ENCODE peak calls at places on chromosomes 2 and 18, in ten cellular contexts. S is stimulated activated CD4-positive, alpha-beta T cell treated with anti-CD3 and anti-CD28 coated beads, Interleukin-1b, Interleukin-23, amount 100 ng/mL, for 24 hours; K is activated naive CD8-positive, alpha-beta T cell treated with anti-CD3 and anti-CD28 coated beads, Interleukin-2, amount 50 U/mL, for 16 hours; I is NT2/D1; P is GM10248; T is HFFc6; M is NCI-H1417; U is fibroblast of pulmonary artery; E is NCI-H1436; W is choroid plexus epithelial cell. R is an unnamed sample.

GRCh38 chr18:9549405-9549804 is 65.0 kb downstream of the PPP4R1 start:
- DNase-seq in U (no peak), M (no peak), E (no peak), P (no peak), T (no peak), K (no peak), I (no peak), W (no peak), S (no peak), R (no peak)

GRCh38 chr18:49123431-49123830 is 172.7 kb upstream of the SMAD7 start:
- DNase-seq in U (no peak), T (no peak), M (no peak), W (peak; percentile 28), E (no peak), I (no peak), P (no peak), S (no peak), K (no peak), R (peak; percentile 42)

GRCh38 chr2:241776336-241777166 is at the start of gene GAL3ST2:
- DNase-seq in S (no peak), M (no peak), W (no peak), T (no peak), U (no peak), E (no peak), I (no peak), P (no peak), K (no peak), R (no peak)

GRCh38 chr2:124836415-124836814 is 811.3 kb downstream of the CNTNAP5 start:
- DNase-seq in E (no peak), S (no peak), W (no peak), I (no peak), P (no peak), T (no peak), M (no peak), K (no peak), U (peak; percentile 46), R (no peak)

GRCh38 chr18:69383191-69383590 is 17.5 kb upstream of the DOK6 start:
- DNase-seq in S (no peak), U (peak; percentile 11), K (no peak), W (peak; percentile 26), P (no peak), E (no peak), M (no peak), I (no peak), T (no peak), R (no peak)

GRCh38 chr2:2656046-2656715 is 325.1 kb upstream of the MYT1L start:
- DNase-seq in K (no peak), E (no peak), W (no peak), T (no peak), U (no peak), P (no peak), M (no peak), I (no peak), S (no peak), R (no peak)

GRCh38 chr2:129248183-129248582 is 731.3 kb upstream of the RAB6C start:
- DNase-seq in K (no peak), T (no peak), S (no peak), M (no peak), I (no peak), U (peak; percentile 40), W (no peak), P (no peak), E (no peak), R (no peak)

GRCh38 chr2:12169721-12170120 is 423.3 kb downstream of the LPIN1 start:
- DNase-seq in M (no peak), U (peak; percentile 97), S (no peak), W (peak; percentile 90), K (no peak), I (no peak), E (no peak), P (no peak), T (peak; percentile 92), R (no peak)

GRCh38 chr2:174005801-174006419 is 40.7 kb upstream of the SP3 start:
- DNase-seq in U (no peak), M (no peak), T (no peak), W (no peak), P (no peak), S (no peak), I (no peak), E (no peak), K (no peak), R (no peak)

GRCh38 chr18:45722899-45723298 is 1.1 kb upstream of the SLC14A1 start:
- DNase-seq in T (peak; percentile 58), W (peak; percentile 84), M (peak; percentile 70), S (peak; percentile 39), E (peak; percentile 73), U (peak; percentile 70), I (peak; percentile 63), K (peak; percentile 17), P (peak; percentile 80), R (peak; percentile 44)

GRCh38 chr2:11974573-11974972 is 228.1 kb downstream of the LPIN1 start:
- DNase-seq in E (no peak), I (no peak), S (no peak), K (no peak), U (no peak), M (no peak), W (no peak), T (no peak), P (no peak), R (no peak)

GRCh38 chr2:5693288-5694015 is 1.3 kb downstream of the SOX11 start:
- DNase-seq in E (no peak), I (no peak), K (no peak), S (no peak), W (peak; percentile 35), P (no peak), U (no peak), T (no peak), M (peak; percentile 70), R (no peak)

GRCh38 chr2:130877258-130877657 is 40.5 kb downstream of the ARHGEF4 start:
- DNase-seq in M (no peak), I (no peak), T (no peak), E (no peak), U (no peak), K (no peak), W (no peak), S (no peak), P (no peak), R (no peak)

GRCh38 chr2:136116813-136117390 is 1.0 kb downstream of the CXCR4 start:
- DNase-seq in U (no peak), E (no peak), K (no peak), I (no peak), S (no peak), P (peak; percentile 83), W (no peak), M (peak; percentile 28), T (no peak), R (no peak)

GRCh38 chr2:239548965-239549595 is 148.3 kb upstream of the HDAC4 start:
- DNase-seq in E (no peak), K (no peak), P (no peak), I (no peak), S (no peak), W (no peak), T (no peak), U (no peak), M (no peak), R (no peak)

GRCh38 chr2:71505086-71505769 is 51.9 kb downstream of the DYSF start:
- DNase-seq in U (peak; percentile 80), T (no peak), S (no peak), K (no peak), P (no peak), E (no peak), W (no peak), M (peak; percentile 2), I (no peak), R (no peak)

GRCh38 chr2:177254433-177255226 is 9.9 kb downstream of the NFE2L2 start:
- DNase-seq in P (no peak), I (peak; percentile 43), U (peak; percentile 48), K (no peak), S (no peak), M (no peak), W (peak; percentile 56), T (peak; percentile 32), E (no peak), R (no peak)

GRCh38 chr18:22129778-22130177 is 39.6 kb upstream of the GATA6 start:
- DNase-seq in E (no peak), T (no peak), S (no peak), I (no peak), M (no peak), K (no peak), W (no peak), P (no peak), U (no peak), R (no peak)

GRCh38 chr2:68878753-68879152 is 7.6 kb upstream of the BMP10 start:
- DNase-seq in T (no peak), I (no peak), U (peak; percentile 68), M (no peak), K (no peak), P (no peak), E (no peak), W (peak; percentile 33), S (no peak), R (no peak)

GRCh38 chr2:119008108-119008507 is 66.1 kb downstream of the MARCO start:
- DNase-seq in P (no peak), K (no peak), M (no peak), T (peak; percentile 3), U (no peak), E (no peak), S (no peak), I (peak; percentile 23), W (no peak), R (no peak)

GRCh38 chr18:58847383-58848071 is 17.1 kb upstream of the ZNF532 start:
- DNase-seq in P (no peak), W (peak; percentile 30), K (no peak), U (no peak), I (peak; percentile 90), E (no peak), S (no peak), T (no peak), M (no peak), R (no peak)

GRCh38 chr2:130355578-130356431 is at the start of gene PTPN18:
- DNase-seq in K (no peak), T (peak; percentile 81), W (peak; percentile 89), I (no peak), E (peak; percentile 42), M (peak; percentile 68), U (peak; percentile 88), S (peak; percentile 36), P (peak; percentile 88), R (no peak)

GRCh38 chr2:169877406-169877805 is 50.2 kb downstream of the UBR3 start:
- DNase-seq in I (no peak), W (peak; percentile 72), K (no peak), P (peak; percentile 22), M (no peak), S (no peak), U (peak; percentile 60), E (no peak), T (no peak), R (no peak)

GRCh38 chr2:102008490-102008889 is 16.7 kb downstream of the IL1R2 start:
- DNase-seq in K (no peak), S (no peak), U (no peak), T (no peak), P (no peak), W (no peak), E (no peak), M (no peak), I (no peak), R (no peak)

GRCh38 chr18:33871363-33872025 is 293.5 kb downstream of the ASXL3 start:
- DNase-seq in K (no peak), E (no peak), W (no peak), T (no peak), P (no peak), I (no peak), S (no peak), M (peak; percentile 9), U (no peak), R (no peak)

GRCh38 chr2:58194451-58194850 is 46.7 kb downstream of the FANCL start:
- DNase-seq in T (no peak), M (peak; percentile 49), K (no peak), U (no peak), S (no peak), P (no peak), I (no peak), W (peak; percentile 10), E (no peak), R (no peak)

GRCh38 chr2:106863387-106863786 is 22.6 kb downstream of the ST6GAL2 start:
- DNase-seq in W (peak; percentile 32), K (no peak), M (no peak), I (no peak), T (no peak), E (no peak), U (no peak), P (no peak), S (no peak), R (no peak)

GRCh38 chr2:28096421-28096820 is 205.9 kb downstream of the BABAM2 start:
- DNase-seq in T (no peak), U (peak; percentile 42), W (peak; percentile 65), P (no peak), K (no peak), I (no peak), M (no peak), S (no peak), E (no peak), R (no peak)

R was measured in brain pericyte.